ENCODE peak calls at places on chromosomes 5 and 9, in eight cellular contexts. L is adrenal gland, F is ascending aorta, D is cardiac muscle cell, S is HCT116, C is OCI-LY7, X is pancreas, O is lung. G is an unnamed sample.

GRCh38 chr5:58925627-58926545 is 343.0 kb downstream of the RAB3C start:
- DNase-seq in F (no peak), L (peak; percentile 46), X (no peak), S (no peak), C (no peak), D (peak; percentile 30), O (no peak), G (peak; percentile 15)

GRCh38 chr9:37944671-37945481 is 40.9 kb upstream of the SLC25A51 start:
- DNase-seq in L (no peak), X (peak; percentile 66), F (no peak), S (no peak), D (peak; percentile 75), C (no peak), O (no peak), G (no peak)

GRCh38 chr9:1919229-1919628 is 95.9 kb upstream of the SMARCA2 start:
- DNase-seq in C (no peak), O (no peak), X (no peak), D (no peak), F (no peak), L (no peak), S (no peak), G (no peak)

GRCh38 chr9:2126331-2126789 is 111.2 kb downstream of the SMARCA2 start:
- DNase-seq in D (no peak), C (no peak), L (peak; percentile 52), O (no peak), X (no peak), F (no peak), S (no peak), G (no peak)

GRCh38 chr5:93891491-93892480 is 150.4 kb upstream of the POU5F2 start:
- DNase-seq in C (no peak), D (peak; percentile 64), F (no peak), S (no peak), X (no peak), O (no peak), L (no peak), G (no peak)

GRCh38 chr9:104329245-104329644 is 174.8 kb upstream of the OR13F1 start:
- DNase-seq in F (no peak), S (no peak), L (no peak), O (no peak), X (no peak), C (no peak), D (no peak), G (no peak)

GRCh38 chr9:131776036-131776435 is 36.2 kb upstream of the RAPGEF1 start:
- DNase-seq in X (no peak), S (no peak), O (no peak), F (no peak), L (no peak), C (no peak), D (no peak), G (no peak)

GRCh38 chr9:114898741-114899140 is 31.6 kb downstream of the TNFSF8 start:
- DNase-seq in F (no peak), D (no peak), S (no peak), C (peak; percentile 90), L (peak; percentile 23), O (no peak), X (no peak), G (no peak)

GRCh38 chr9:138065287-138065686 is 187.7 kb downstream of the CACNA1B start:
- DNase-seq in O (no peak), D (no peak), X (peak; percentile 10), F (no peak), S (no peak), C (no peak), L (no peak), G (no peak)

GRCh38 chr5:110478899-110479298 is 247.6 kb downstream of the TMEM232 start:
- DNase-seq in D (no peak), L (no peak), X (no peak), S (no peak), C (no peak), F (no peak), O (no peak), G (no peak)

DNA sequence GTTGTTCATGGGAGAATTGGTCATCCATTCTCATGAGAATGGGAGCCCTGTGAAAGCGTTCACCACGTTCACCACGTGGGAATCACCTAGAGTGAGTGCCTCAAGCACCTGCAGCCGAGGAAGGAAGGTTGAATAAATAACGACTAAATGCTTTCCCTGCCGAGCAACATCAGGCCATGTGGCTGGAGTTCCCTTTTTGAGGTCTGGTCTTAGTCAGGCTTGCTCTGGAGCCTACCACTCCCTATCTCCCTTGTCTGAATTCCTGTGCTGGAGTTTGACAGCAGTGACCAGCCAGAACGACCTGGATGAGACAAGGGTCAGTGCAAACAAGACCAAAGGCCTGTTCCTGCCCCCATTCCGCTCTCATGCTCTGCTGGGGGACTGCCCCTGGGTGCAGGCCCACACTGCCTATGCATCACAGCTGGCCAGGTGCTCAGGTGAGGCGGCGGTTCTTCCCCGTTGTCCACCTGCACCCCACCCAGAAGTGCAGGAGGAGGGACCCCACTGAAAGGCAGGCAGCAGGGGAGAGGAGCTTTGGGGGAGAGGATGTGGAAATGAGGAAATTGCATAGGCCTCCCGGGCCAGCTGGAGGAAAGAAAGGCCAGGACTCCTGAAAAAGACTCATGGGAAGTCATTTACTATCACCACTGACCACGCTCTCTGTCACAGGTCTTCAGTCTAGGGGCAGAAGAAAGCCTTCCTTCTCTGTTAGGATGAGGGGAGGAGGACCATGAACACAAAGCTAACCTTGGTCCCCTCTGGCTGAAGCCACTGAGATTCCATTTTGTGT is 28.3 kb downstream of the KCNMB1 start:
- DNase-seq in O (no peak), L (no peak), F (no peak), S (no peak), D (peak; percentile 68), C (no peak), X (no peak), G (no peak)
- H3K27ac ChIP-seq in O (no peak overlapping the region), L (peak overlapping the region; percentile 25), F (peak overlapping the region; percentile 15), S (no peak overlapping the region), D (peak overlapping the region; percentile 15), C (no peak overlapping the region), X (peak overlapping the region; percentile 5), G (peak overlapping the region; percentile 52)

DNA sequence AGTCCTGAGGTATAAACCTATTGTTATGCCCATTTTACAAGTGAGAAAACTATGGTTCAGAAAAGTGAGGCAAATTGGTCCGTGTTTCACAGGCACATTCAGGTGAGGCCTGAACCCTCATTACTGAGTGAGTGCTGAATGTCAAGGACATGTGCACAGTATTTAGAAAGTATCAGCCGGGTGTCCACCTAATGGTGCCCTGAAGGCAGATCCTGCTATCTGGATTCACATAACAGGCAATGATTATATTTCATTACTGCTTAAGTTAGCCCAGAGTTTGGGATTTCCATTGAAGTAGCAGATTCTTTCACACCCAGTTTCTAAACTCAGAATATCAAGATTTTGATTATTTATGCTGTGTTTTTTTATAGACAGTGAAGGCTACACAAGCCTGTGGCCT is 142.7 kb downstream of the LHFPL2 start:
- DNase-seq in X (no peak), C (no peak), D (no peak), S (no peak), O (no peak), L (no peak), F (no peak), G (no peak)
- H3K27ac ChIP-seq in X (peak overlapping the region; percentile 79), C (no peak overlapping the region), D (peak overlapping the region; percentile 87), S (no peak overlapping the region), O (no peak overlapping the region), L (no peak overlapping the region), F (peak overlapping the region; percentile 73), G (peak overlapping the region; percentile 78)

DNA sequence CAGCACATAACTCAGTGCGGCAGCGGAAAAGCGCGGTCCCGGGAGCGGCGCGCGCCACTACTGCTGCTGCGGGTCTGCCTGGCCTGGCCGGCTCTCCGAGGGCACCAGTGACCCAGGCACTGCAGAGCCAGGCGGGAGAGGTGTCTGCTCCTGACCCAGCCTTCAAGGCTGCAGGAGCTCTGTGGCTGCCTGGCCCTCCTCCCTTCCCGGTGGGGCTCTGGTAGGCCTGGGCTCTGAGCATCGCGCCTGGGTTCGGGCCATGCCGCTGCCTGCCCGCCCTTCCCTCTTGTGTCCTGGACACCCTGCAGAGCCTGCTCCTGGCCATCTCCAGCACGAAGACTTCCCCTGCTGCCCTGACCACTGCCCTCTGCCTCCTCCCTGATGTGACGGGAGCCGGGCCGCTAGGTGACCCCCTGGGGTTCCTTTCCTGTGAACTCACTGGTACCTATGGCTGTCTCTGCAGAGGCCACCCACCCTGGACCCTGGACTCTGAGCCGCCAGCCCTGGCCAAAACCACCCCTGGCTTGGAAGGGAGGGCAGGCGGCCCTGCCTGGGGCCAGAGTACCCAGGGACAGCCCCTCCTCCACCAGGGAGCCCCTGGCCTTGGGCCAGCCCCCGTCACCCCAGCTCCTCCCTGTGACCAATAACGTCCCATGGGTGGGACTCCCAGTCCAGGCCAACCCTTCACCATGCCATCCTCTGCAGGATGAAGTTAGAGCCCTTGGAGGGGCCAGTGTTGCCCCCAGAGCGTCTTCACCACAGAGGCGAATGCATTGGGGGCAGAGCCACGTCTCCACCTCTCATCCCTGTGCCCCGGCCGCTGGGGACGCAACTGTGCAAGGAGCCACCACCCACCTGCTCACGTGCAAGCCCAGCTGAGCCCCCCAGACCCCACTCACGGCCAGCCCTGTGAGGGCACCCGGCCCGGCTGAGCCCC is 32.9 kb upstream of the UBAC1 start:
- DNase-seq in C (no peak), F (no peak), L (no peak), O (no peak), S (no peak), D (no peak), X (peak; percentile 74), G (no peak)
- H3K27ac ChIP-seq in C (no peak overlapping the region), F (peak overlapping the region; percentile 72), L (peak overlapping the region; percentile 81), O (no peak overlapping the region), S (no peak overlapping the region), D (peak overlapping the region; percentile 36), X (peak overlapping the region; percentile 87), G (no peak overlapping the region)

GRCh38 chr5:141478321-141478945 is 2.7 kb downstream of the PCDHGC3 start:
- DNase-seq in S (no peak), D (no peak), C (no peak), L (no peak), O (peak; percentile 79), X (peak; percentile 91), F (no peak), G (no peak)

GRCh38 chr5:141475625-141476131 is at the start of gene PCDHGC3:
- DNase-seq in C (peak; percentile 85), F (peak; percentile 83), X (peak; percentile 94), L (peak; percentile 90), D (peak; percentile 88), S (no peak), O (peak; percentile 89), G (peak; percentile 85)

GRCh38 chr5:141477169-141477568 is 1.4 kb downstream of the PCDHGC3 start:
- DNase-seq in D (no peak), S (no peak), L (no peak), F (no peak), C (no peak), X (no peak), O (no peak), G (no peak)

GRCh38 chr5:141477815-141478214 is 2.0 kb downstream of the PCDHGC3 start:
- DNase-seq in X (no peak), C (no peak), O (no peak), D (no peak), F (no peak), L (no peak), S (no peak), G (no peak)

DNA sequence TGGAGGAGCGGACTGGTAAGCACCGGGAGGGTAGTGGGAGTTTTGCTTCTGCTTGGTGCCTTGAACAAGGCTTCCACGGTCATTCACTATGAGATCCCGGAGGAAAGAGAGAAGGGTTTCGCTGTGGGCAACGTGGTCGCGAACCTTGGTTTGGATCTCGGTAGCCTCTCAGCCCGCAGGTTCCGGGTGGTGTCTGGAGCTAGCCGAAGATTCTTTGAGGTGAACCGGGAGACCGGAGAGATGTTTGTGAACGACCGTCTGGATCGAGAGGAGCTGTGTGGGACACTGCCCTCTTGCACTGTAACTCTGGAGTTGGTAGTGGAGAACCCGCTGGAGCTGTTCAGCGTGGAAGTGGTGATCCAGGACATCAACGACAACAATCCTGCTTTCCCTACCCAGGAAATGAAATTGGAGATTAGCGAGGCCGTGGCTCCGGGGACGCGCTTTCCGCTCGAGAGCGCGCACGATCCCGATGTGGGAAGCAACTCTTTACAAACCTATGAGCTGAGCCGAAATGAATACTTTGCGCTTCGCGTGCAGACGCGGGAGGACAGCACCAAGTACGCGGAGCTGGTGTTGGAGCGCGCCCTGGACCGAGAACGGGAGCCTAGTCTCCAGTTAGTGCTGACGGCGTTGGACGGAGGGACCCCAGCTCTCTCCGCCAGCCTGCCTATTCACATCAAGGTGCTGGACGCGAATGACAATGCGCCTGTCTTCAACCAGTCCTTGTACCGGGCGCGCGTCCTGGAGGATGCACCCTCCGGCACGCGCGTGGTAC is 555 bp downstream of the PCDHGC3 start:
- DNase-seq in L (peak; percentile 52), D (peak; percentile 31), C (peak; percentile 43), O (no peak), X (peak; percentile 62), S (no peak), F (no peak), G (no peak)
- H3K27ac ChIP-seq in L (peak overlapping the region; percentile 82), D (no peak overlapping the region), C (peak overlapping the region; percentile 50), O (peak overlapping the region; percentile 79), X (peak overlapping the region; percentile 83), S (no peak overlapping the region), F (peak overlapping the region; percentile 92), G (peak overlapping the region; percentile 83)